ENCODE peak calls at places on chromosomes 12 and 14, in ten cellular contexts. P is naive thymus-derived CD8-positive, alpha-beta T cell; K is omental fat pad; D is EH; W is fibroblast of mammary gland; N is stimulated activated naive CD8-positive, alpha-beta T cell treated with anti-CD3 and anti-CD28 coated beads, Interleukin-15, amount 100 ng/mL, for 72 hours; G is ELF-1; U is GM18507; H is T-helper 9 cell; V is NCI-H1105 treated with DMSO at 0.1 percent for 48 hours. S is an unnamed sample.

GRCh38 chr14:99226687-99227086 is 45.3 kb downstream of the BCL11B start:
- DNase-seq in V (no peak), P (no peak), K (no peak), H (no peak), N (no peak), W (no peak), D (no peak), G (no peak), U (no peak), S (no peak)

GRCh38 chr12:90163975-90164374 is 455.3 kb upstream of the ATP2B1 start:
- DNase-seq in P (no peak), W (peak), V (no peak), N (no peak), D (peak), K (no peak), H (no peak), U (no peak), G (no peak), S (no peak)

GRCh38 chr12:1848741-1849140 is 28.4 kb downstream of the LRTM2 start:
- DNase-seq in U (no peak), D (no peak), P (no peak), V (no peak), G (no peak), W (no peak), K (no peak), N (no peak), H (no peak), S (no peak)

GRCh38 chr14:54669759-54670630 is 103.1 kb downstream of the SAMD4A start:
- DNase-seq in U (no peak), K (no peak), N (peak), P (no peak), D (peak), G (no peak), W (peak), H (no peak), V (no peak), S (no peak)

GRCh38 chr12:19382111-19382526 is 57.2 kb upstream of the AEBP2 start:
- DNase-seq in N (peak), K (no peak), D (peak), W (peak), P (no peak), V (no peak), U (no peak), H (peak), G (peak), S (no peak)

GRCh38 chr12:131089526-131090253 is 136.0 kb downstream of the ADGRD1 start:
- DNase-seq in P (no peak), K (peak), H (no peak), D (no peak), U (no peak), N (peak), W (no peak), G (no peak), V (no peak), S (no peak)

GRCh38 chr12:24081092-24081529 is 131.6 kb upstream of the SOX5 start:
- DNase-seq in G (no peak), U (no peak), W (no peak), P (no peak), K (no peak), H (no peak), N (no peak), D (no peak), V (no peak), S (no peak)

GRCh38 chr14:60331201-60332045 is 82.4 kb downstream of the PPM1A start:
- DNase-seq in W (peak), U (peak), N (peak), G (peak), H (peak), D (peak), K (peak), V (peak), P (peak), S (peak)

GRCh38 chr12:118432812-118433540 is 56.6 kb downstream of the SUDS3 start:
- DNase-seq in K (no peak), V (no peak), P (no peak), N (no peak), W (no peak), D (peak), U (no peak), H (no peak), G (no peak), S (no peak)

GRCh38 chr12:27467641-27468040 is 21.1 kb downstream of the SMCO2 start:
- DNase-seq in U (peak), W (no peak), D (no peak), G (no peak), N (no peak), V (no peak), P (no peak), K (no peak), H (no peak), S (no peak)

GRCh38 chr12:6962285-6963015 is 8.0 kb downstream of the PHB2 start:
- DNase-seq in U (no peak), N (peak), G (peak), W (no peak), D (no peak), P (no peak), H (no peak), K (no peak), V (peak), S (peak)

GRCh38 chr12:103912069-103912468 is 18.1 kb upstream of the HSP90B1 start:
- DNase-seq in U (no peak), P (no peak), K (no peak), G (no peak), W (no peak), N (no peak), D (peak), V (no peak), H (no peak), S (no peak)

GRCh38 chr12:92199846-92200576 is 54.4 kb upstream of the BTG1 start:
- DNase-seq in W (peak), N (no peak), P (no peak), H (no peak), D (peak), V (no peak), G (no peak), U (no peak), K (no peak), S (no peak)

GRCh38 chr12:50101663-50102062 is 2.1 kb upstream of the GPD1 start:
- DNase-seq in P (no peak), N (no peak), G (peak), U (no peak), K (no peak), D (peak), W (peak), V (peak), H (no peak), S (no peak)

GRCh38 chr14:49552630-49553029 is 33.5 kb downstream of the RPS29 start:
- DNase-seq in W (no peak), P (no peak), K (no peak), G (no peak), V (no peak), N (no peak), D (no peak), U (no peak), H (no peak), S (no peak)

GRCh38 chr12:66143868-66144267 is 13.3 kb upstream of the LLPH start:
- DNase-seq in W (no peak), V (no peak), K (no peak), P (no peak), N (no peak), G (no peak), D (no peak), H (no peak), U (no peak), S (no peak)

GRCh38 chr12:46187023-46187422 is 81.8 kb downstream of the SLC38A1 start:
- DNase-seq in P (no peak), H (no peak), G (no peak), V (no peak), U (no peak), W (peak), N (no peak), K (no peak), D (peak), S (peak)

GRCh38 chr12:93819048-93819491 is 141.9 kb downstream of the CRADD start:
- DNase-seq in N (no peak), W (peak), U (no peak), G (no peak), K (no peak), V (no peak), D (peak), P (no peak), H (no peak), S (peak)

GRCh38 chr14:98906123-98906995 is 365.6 kb downstream of the BCL11B start:
- DNase-seq in N (no peak), D (no peak), H (no peak), U (no peak), G (peak), P (no peak), V (peak), W (peak), K (no peak), S (peak)

GRCh38 chr12:48693572-48693971 is 11.5 kb upstream of the KANSL2 start:
- DNase-seq in U (no peak), D (no peak), G (no peak), W (no peak), K (no peak), H (no peak), V (no peak), N (no peak), P (no peak), S (no peak)

GRCh38 chr12:120067084-120067869 is 49.3 kb downstream of the RAB35 start:
- DNase-seq in P (no peak), U (no peak), G (no peak), K (no peak), W (no peak), N (no peak), D (no peak), V (peak), H (no peak), S (no peak)

GRCh38 chr12:71216725-71217579 is 59.2 kb upstream of the TSPAN8 start:
- DNase-seq in W (peak), D (peak), K (no peak), G (no peak), H (no peak), V (peak), U (no peak), P (no peak), N (no peak), S (no peak)

GRCh38 chr12:87812030-87812429 is 217.2 kb downstream of the C12orf50 start:
- DNase-seq in K (no peak), W (peak), U (no peak), N (no peak), P (no peak), D (no peak), V (no peak), H (no peak), G (no peak), S (no peak)

GRCh38 chr12:124837958-124838803 is 25.5 kb downstream of the SCARB1 start:
- DNase-seq in V (no peak), U (no peak), D (peak), H (no peak), K (peak), G (peak), P (no peak), N (no peak), W (peak), S (peak)

GRCh38 chr14:44418856-44419255 is 88.2 kb downstream of the FSCB start:
- DNase-seq in D (no peak), P (no peak), G (no peak), V (no peak), N (no peak), U (no peak), H (no peak), K (no peak), W (no peak), S (no peak)

GRCh38 chr12:50224026-50224692 is 57.0 kb upstream of the CERS5 start:
- DNase-seq in D (peak), H (peak), U (no peak), N (peak), K (no peak), V (peak), G (peak), P (peak), W (no peak), S (peak)

GRCh38 chr12:95164656-95165055 is 52.6 kb downstream of the FGD6 start:
- DNase-seq in G (no peak), D (peak), V (no peak), H (no peak), P (no peak), U (no peak), K (no peak), W (no peak), N (no peak), S (no peak)

GRCh38 chr12:76266797-76267196 is 81.4 kb downstream of the BBS10 start:
- DNase-seq in V (no peak), P (no peak), W (peak), K (no peak), H (no peak), N (no peak), D (peak), U (no peak), G (peak), S (peak)

GRCh38 chr14:71690478-71690877 is 241.8 kb upstream of the RGS6 start:
- DNase-seq in P (no peak), N (no peak), K (no peak), G (no peak), H (no peak), V (no peak), W (no peak), U (no peak), D (no peak), S (no peak)

GRCh38 chr14:54804720-54805060 is 97.9 kb downstream of the GCH1 start:
- DNase-seq in P (no peak), K (no peak), N (no peak), W (no peak), V (no peak), U (no peak), G (no peak), D (no peak), H (no peak), S (no peak)

GRCh38 chr12:88206636-88207035 is 64.5 kb downstream of the TMTC3 start:
- DNase-seq in U (no peak), G (no peak), V (no peak), D (peak), P (no peak), H (no peak), W (peak), K (no peak), N (no peak), S (no peak)

GRCh38 chr12:34625116-34625515 is 602.8 kb downstream of the ALG10 start:
- DNase-seq in D (peak), K (no peak), V (peak), N (no peak), G (peak), H (no peak), P (no peak), U (no peak), W (peak), S (no peak)

GRCh38 chr12:109739747-109740693 is 26.4 kb downstream of the FAM222A start:
- DNase-seq in G (peak), U (no peak), H (no peak), P (no peak), K (no peak), W (no peak), V (no peak), N (no peak), D (no peak), S (no peak)

GRCh38 chr12:102484017-102484731 is 3.8 kb upstream of the IGF1 start:
- DNase-seq in N (peak), V (peak), D (peak), G (peak), W (peak), H (peak), P (peak), U (no peak), K (peak), S (peak)

GRCh38 chr12:104643921-104644669 is 187.3 kb downstream of the CHST11 start:
- DNase-seq in G (no peak), K (no peak), V (peak), N (no peak), U (no peak), W (no peak), H (no peak), D (no peak), P (no peak), S (no peak)

GRCh38 chr14:75283162-75283883 is 4.7 kb downstream of the FOS start:
- DNase-seq in K (peak), W (no peak), G (peak), H (peak), V (no peak), N (no peak), D (no peak), P (peak), U (no peak), S (no peak)

GRCh38 chr12:54207539-54208267 is 18.9 kb upstream of the SMUG1 start:
- DNase-seq in K (peak), N (peak), D (peak), W (peak), U (peak), H (peak), V (peak), P (peak), G (peak), S (peak)

GRCh38 chr14:31154956-31155355 is 52.6 kb downstream of the HECTD1 start:
- DNase-seq in V (no peak), W (peak), K (no peak), U (no peak), G (no peak), D (peak), P (no peak), N (no peak), H (no peak), S (no peak)